ENCODE peak calls at places on chromosome 18, in eight cellular contexts. N, L, B, Q, S, E, C and I are unnamed samples.

GRCh38 chr18:26510337-26510736 is 38.0 kb downstream of the KCTD1 start:
- DNase-seq in N (no peak), L (no peak), B (no peak), Q (no peak), S (no peak), E (no peak), C (no peak), I (no peak)

GRCh38 chr18:69102959-69103358 is 297.7 kb upstream of the DOK6 start:
- DNase-seq in N (no peak), L (no peak), B (no peak), Q (no peak), S (no peak), E (no peak), C (peak), I (no peak)

GRCh38 chr18:22609642-22610041 is 191.9 kb upstream of the CTAGE1 start:
- DNase-seq in N (peak), L (peak), B (peak), Q (peak), S (no peak), E (peak), C (no peak), I (no peak)

GRCh38 chr18:67957684-67958083 is 441.2 kb upstream of the DSEL start:
- DNase-seq in N (no peak), L (no peak), B (no peak), Q (no peak), S (no peak), E (no peak), C (no peak), I (no peak)

GRCh38 chr18:36578871-36579270 is 249.9 kb downstream of the TPGS2 start:
- DNase-seq in N (no peak), L (no peak), B (no peak), Q (peak), S (no peak), E (no peak), C (no peak), I (no peak)

GRCh38 chr18:75010260-75010659 is 198.7 kb downstream of the PTGR3 start:
- DNase-seq in N (no peak), L (no peak), B (no peak), Q (no peak), S (no peak), E (no peak), C (no peak), I (no peak)

GRCh38 chr18:67269206-67269605 is 247.3 kb downstream of the DSEL start:
- DNase-seq in N (no peak), L (no peak), B (no peak), Q (no peak), S (no peak), E (no peak), C (no peak), I (no peak)

GRCh38 chr18:78678318-78678695 is 301.3 kb upstream of the SALL3 start:
- DNase-seq in N (no peak), L (no peak), B (no peak), Q (no peak), S (no peak), E (no peak), C (no peak), I (no peak)

GRCh38 chr18:68152770-68153169 is 562.1 kb downstream of the TMX3 start:
- DNase-seq in N (no peak), L (no peak), B (no peak), Q (no peak), S (no peak), E (no peak), C (no peak), I (no peak)

GRCh38 chr18:8987250-8987649 is 115.2 kb upstream of the NDUFV2 start:
- DNase-seq in N (no peak), L (peak), B (no peak), Q (no peak), S (no peak), E (no peak), C (no peak), I (no peak)

GRCh38 chr18:59910967-59911366 is 11.2 kb downstream of the PMAIP1 start:
- DNase-seq in N (no peak), L (no peak), B (no peak), Q (peak), S (no peak), E (no peak), C (no peak), I (no peak)

DNA sequence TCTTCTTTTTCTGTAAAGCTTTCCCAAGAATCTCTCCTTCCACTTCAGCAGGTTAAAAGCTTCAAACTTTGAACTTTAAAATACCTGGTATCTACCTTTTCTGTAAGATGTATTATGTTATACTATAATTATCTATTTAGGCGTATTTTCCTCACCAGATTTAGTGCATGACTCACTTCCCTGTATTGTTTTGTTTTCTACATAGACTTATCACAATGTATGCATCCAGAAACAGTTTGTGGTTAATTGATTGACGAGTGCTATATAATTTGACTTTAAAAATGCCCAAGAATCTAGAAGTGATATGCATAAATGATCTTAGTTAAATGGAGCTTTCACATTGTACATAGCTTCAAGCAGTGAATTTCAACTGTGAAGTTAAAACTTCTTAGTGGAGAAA is 473.9 kb upstream of the CDH2 start:
- DNase-seq in N (no peak), L (no peak), B (no peak), Q (no peak), S (no peak), E (no peak), C (no peak), I (no peak)
- TF ChIP-seq POLR2A in N (no peak), L (no peak), B (no peak), Q (no peak), S (no peak), E (no peak), C (no peak), I (no peak)

GRCh38 chr18:43563780-43564179 is 286.5 kb upstream of the SYT4 start:
- DNase-seq in N (no peak), L (peak), B (no peak), Q (peak), S (no peak), E (no peak), C (no peak), I (no peak)
- TF ChIP-seq CTCF in N (no peak), L (peak), B (peak), Q (peak), S (peak), E (no peak), C (no peak), I (no peak)

GRCh38 chr18:2905802-2906521 is 59.2 kb downstream of the EMILIN2 start:
- DNase-seq in N (no peak), L (peak), B (peak), Q (peak), S (peak), E (peak), C (peak), I (peak)
- TF ChIP-seq POLR2A in N (peak), L (peak), B (peak), Q (no peak), S (peak), E (peak), C (peak), I (peak)

GRCh38 chr18:44704137-44704791 is 23.6 kb downstream of the SETBP1 start:
- DNase-seq in N (no peak), L (no peak), B (no peak), Q (no peak), S (no peak), E (no peak), C (no peak), I (no peak)
- TF ChIP-seq CTCF in N (no peak), L (no peak), B (no peak), Q (no peak), S (no peak), E (no peak), C (no peak), I (no peak)

GRCh38 chr18:58754544-58755068 is 83.3 kb downstream of the MALT1 start:
- DNase-seq in N (no peak), L (peak), B (peak), Q (no peak), S (no peak), E (no peak), C (no peak), I (peak)

GRCh38 chr18:58756148-58756547 is 84.9 kb downstream of the MALT1 start:
- DNase-seq in N (no peak), L (no peak), B (no peak), Q (no peak), S (no peak), E (no peak), C (no peak), I (no peak)

GRCh38 chr18:58758606-58759005 is 87.3 kb downstream of the MALT1 start:
- DNase-seq in N (no peak), L (no peak), B (no peak), Q (no peak), S (no peak), E (no peak), C (no peak), I (no peak)

GRCh38 chr18:58755304-58756010 is 84.2 kb downstream of the MALT1 start:
- DNase-seq in N (no peak), L (no peak), B (no peak), Q (no peak), S (no peak), E (no peak), C (no peak), I (peak)

DNA sequence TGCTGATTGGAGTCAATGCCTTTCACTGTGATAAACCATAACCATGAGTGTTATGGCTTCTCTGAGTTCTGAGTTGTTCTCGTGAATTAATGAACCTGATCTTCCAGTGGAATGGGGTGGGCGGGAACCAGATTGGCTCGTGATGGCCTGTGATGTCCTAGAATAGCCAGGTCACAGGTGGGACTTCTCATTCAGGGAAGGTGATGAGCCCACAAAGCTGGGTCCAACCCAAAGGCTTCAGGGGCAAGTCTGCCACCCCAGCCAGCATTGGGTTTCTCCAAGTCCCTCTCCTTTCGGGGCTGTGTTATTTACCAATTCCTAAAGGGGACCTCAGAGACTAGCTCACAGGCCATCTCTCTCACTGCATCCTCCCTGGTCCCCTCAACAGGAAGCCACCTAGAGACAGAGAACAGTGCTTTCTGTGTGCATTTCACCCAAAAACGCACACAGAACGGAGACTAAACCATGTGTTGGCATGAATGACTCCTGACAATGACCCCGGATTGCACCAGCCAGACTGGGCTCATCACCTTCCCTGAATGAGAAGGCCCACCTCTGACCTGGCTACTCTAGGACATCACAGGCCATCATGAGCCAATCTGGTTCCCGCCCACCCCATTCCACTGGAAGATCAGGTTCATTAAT is 85.5 kb downstream of the MALT1 start:
- DNase-seq in N (no peak), L (no peak), B (no peak), Q (no peak), S (no peak), E (no peak), C (no peak), I (no peak)
- TF ChIP-seq POLR2A in N (no peak), L (no peak), B (no peak), Q (no peak), S (no peak), E (no peak), C (no peak), I (no peak)

GRCh38 chr18:4765401-4765800 is 310.3 kb upstream of the DLGAP1 start:
- DNase-seq in N (no peak), L (no peak), B (no peak), Q (no peak), S (no peak), E (no peak), C (no peak), I (no peak)
- TF ChIP-seq CTCF in N (no peak), L (no peak), B (no peak), Q (no peak), S (no peak), E (no peak), C (no peak), I (no peak)